ENCODE peak calls at places on chromosome 22, in nine cellular contexts. One of them, this sample, is unnamed.
A peak's percentile ranks its signal among the peaks of the same experiment; 100 is the strongest.

GRCh38 chr22:49789289-49790141 is 38.2 kb downstream of the BRD1 start:
- DNase-seq in tibial nerve: peak; percentile 42
- DNase-seq in A549: no peak
- DNase-seq in transverse colon: peak; percentile 31
- DNase-seq in stomach: no peak
- DNase-seq in ovary: peak; percentile 66
- DNase-seq in GM12878: no peak
- DNase-seq in K562: no peak
- DNase-seq in upper lobe of left lung: no peak
- DNase-seq in this sample: no peak

GRCh38 chr22:28822930-28823481 is 22.6 kb upstream of the XBP1 start:
- DNase-seq in tibial nerve: no peak
- DNase-seq in A549: no peak
- DNase-seq in transverse colon: peak; percentile 23
- DNase-seq in stomach: peak; percentile 55
- DNase-seq in ovary: peak; percentile 19
- DNase-seq in GM12878: no peak
- DNase-seq in K562: no peak
- DNase-seq in upper lobe of left lung: no peak
- DNase-seq in this sample: no peak

GRCh38 chr22:50573491-50574382 is 4.5 kb downstream of the CPT1B start:
- DNase-seq in tibial nerve: no peak
- DNase-seq in A549: no peak
- DNase-seq in transverse colon: no peak
- DNase-seq in stomach: no peak
- DNase-seq in ovary: no peak
- DNase-seq in GM12878: no peak
- DNase-seq in K562: no peak
- DNase-seq in upper lobe of left lung: peak; percentile 65
- DNase-seq in this sample: no peak

GRCh38 chr22:20803696-20804324 is 29.9 kb downstream of the SERPIND1 start:
- DNase-seq in tibial nerve: no peak
- DNase-seq in A549: peak; percentile 22
- DNase-seq in transverse colon: peak; percentile 35
- DNase-seq in stomach: peak; percentile 40
- DNase-seq in ovary: peak; percentile 54
- DNase-seq in GM12878: no peak
- DNase-seq in K562: peak; percentile 84
- DNase-seq in upper lobe of left lung: no peak
- DNase-seq in this sample: no peak

GRCh38 chr22:36081023-36081431 is 52.4 kb upstream of the RBFOX2 start:
- DNase-seq in tibial nerve: no peak
- DNase-seq in A549: no peak
- DNase-seq in transverse colon: peak; percentile 26
- DNase-seq in stomach: no peak
- DNase-seq in ovary: no peak
- DNase-seq in GM12878: no peak
- DNase-seq in K562: peak; percentile 11
- DNase-seq in upper lobe of left lung: no peak
- DNase-seq in this sample: peak; percentile 88

GRCh38 chr22:28505416-28506156 is 174.1 kb downstream of the TTC28 start:
- DNase-seq in tibial nerve: no peak
- DNase-seq in A549: no peak
- DNase-seq in transverse colon: no peak
- DNase-seq in stomach: no peak
- DNase-seq in ovary: no peak
- DNase-seq in GM12878: no peak
- DNase-seq in K562: no peak
- DNase-seq in upper lobe of left lung: peak; percentile 5
- DNase-seq in this sample: no peak

GRCh38 chr22:47357493-47357892 is 595.0 kb downstream of the TBC1D22A start:
- DNase-seq in tibial nerve: no peak
- DNase-seq in A549: no peak
- DNase-seq in transverse colon: no peak
- DNase-seq in stomach: no peak
- DNase-seq in ovary: no peak
- DNase-seq in GM12878: no peak
- DNase-seq in K562: no peak
- DNase-seq in upper lobe of left lung: no peak
- DNase-seq in this sample: no peak

GRCh38 chr22:22507743-22508273 is 734 bp downstream of the ZNF280B start:
- DNase-seq in tibial nerve: no peak
- DNase-seq in A549: no peak
- DNase-seq in transverse colon: no peak
- DNase-seq in stomach: no peak
- DNase-seq in ovary: no peak
- DNase-seq in GM12878: no peak
- DNase-seq in K562: no peak
- DNase-seq in upper lobe of left lung: no peak
- DNase-seq in this sample: no peak

GRCh38 chr22:30275625-30276024 is 9.0 kb upstream of the OSM start:
- DNase-seq in tibial nerve: no peak
- DNase-seq in A549: no peak
- DNase-seq in transverse colon: no peak
- DNase-seq in stomach: no peak
- DNase-seq in ovary: no peak
- DNase-seq in GM12878: no peak
- DNase-seq in K562: no peak
- DNase-seq in upper lobe of left lung: no peak
- DNase-seq in this sample: no peak

GRCh38 chr22:36343720-36344105 is 44.1 kb downstream of the MYH9 start:
- DNase-seq in tibial nerve: no peak
- DNase-seq in A549: no peak
- DNase-seq in transverse colon: no peak
- DNase-seq in stomach: peak; percentile 71
- DNase-seq in ovary: no peak
- DNase-seq in GM12878: no peak
- DNase-seq in K562: no peak
- DNase-seq in upper lobe of left lung: no peak
- DNase-seq in this sample: no peak

GRCh38 chr22:21984793-21985192 is 2.2 kb upstream of the TOP3B start:
- DNase-seq in tibial nerve: no peak
- DNase-seq in A549: no peak
- DNase-seq in transverse colon: no peak
- DNase-seq in stomach: no peak
- DNase-seq in ovary: no peak
- DNase-seq in GM12878: no peak
- DNase-seq in K562: peak; percentile 92
- DNase-seq in upper lobe of left lung: no peak
- DNase-seq in this sample: no peak

GRCh38 chr22:48704335-48704734 is 1123.3 kb downstream of the BRD1 start:
- DNase-seq in tibial nerve: no peak
- DNase-seq in A549: no peak
- DNase-seq in transverse colon: no peak
- DNase-seq in stomach: no peak
- DNase-seq in ovary: peak; percentile 15
- DNase-seq in GM12878: no peak
- DNase-seq in K562: no peak
- DNase-seq in upper lobe of left lung: peak; percentile 28
- DNase-seq in this sample: peak; percentile 47

GRCh38 chr22:42716221-42716620 is 4.4 kb downstream of the A4GALT start:
- DNase-seq in tibial nerve: no peak
- DNase-seq in A549: no peak
- DNase-seq in transverse colon: no peak
- DNase-seq in stomach: no peak
- DNase-seq in ovary: no peak
- DNase-seq in GM12878: peak; percentile 87
- DNase-seq in K562: no peak
- DNase-seq in upper lobe of left lung: no peak
- DNase-seq in this sample: no peak

GRCh38 chr22:38982008-38982927 is at the start of gene APOBEC3B:
- DNase-seq in tibial nerve: peak; percentile 88
- DNase-seq in A549: peak; percentile 85
- DNase-seq in transverse colon: peak; percentile 92
- DNase-seq in stomach: peak; percentile 87
- DNase-seq in ovary: peak; percentile 87
- DNase-seq in GM12878: peak; percentile 85
- DNase-seq in K562: peak; percentile 89
- DNase-seq in upper lobe of left lung: no peak
- DNase-seq in this sample: peak; percentile 94

GRCh38 chr22:19820880-19821522 is 33.7 kb downstream of the GNB1L start:
- DNase-seq in tibial nerve: no peak
- DNase-seq in A549: no peak
- DNase-seq in transverse colon: no peak
- DNase-seq in stomach: peak; percentile 19
- DNase-seq in ovary: no peak
- DNase-seq in GM12878: no peak
- DNase-seq in K562: no peak
- DNase-seq in upper lobe of left lung: peak; percentile 70
- DNase-seq in this sample: peak; percentile 58

DNA sequence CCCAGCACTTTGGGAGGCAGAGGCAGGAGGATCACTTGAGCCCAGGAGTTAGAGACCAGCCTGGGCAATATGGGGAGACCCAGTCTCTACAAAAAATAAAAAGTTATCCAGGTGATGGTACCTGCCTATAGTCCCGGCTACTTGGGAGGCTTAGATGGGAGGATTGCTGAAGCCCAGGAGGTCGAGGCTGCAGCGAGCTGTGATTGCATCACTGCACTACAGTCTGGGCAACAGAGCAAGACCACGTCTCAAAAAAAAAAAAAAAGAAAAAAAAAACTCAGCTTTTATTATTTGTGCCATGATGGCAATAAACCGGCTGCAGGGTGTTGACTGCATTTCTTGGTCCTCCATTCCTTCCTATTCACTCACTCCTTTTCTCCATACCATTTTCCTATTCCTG is 33.6 kb upstream of the TFIP11 start:
- DNase-seq in tibial nerve: no peak
- DNase-seq in A549: no peak
- DNase-seq in transverse colon: no peak
- DNase-seq in stomach: no peak
- DNase-seq in ovary: no peak
- DNase-seq in GM12878: no peak
- DNase-seq in K562: no peak
- DNase-seq in upper lobe of left lung: no peak
- DNase-seq in this sample: no peak
- H3K4me1 ChIP-seq in tibial nerve: no peaks in the 10 kb centered on the region
- H3K4me1 ChIP-seq in A549: peaks cover 6% of the 10 kb centered on the region
- H3K4me1 ChIP-seq in transverse colon: no peaks in the 10 kb centered on the region
- H3K4me1 ChIP-seq in stomach: no peaks in the 10 kb centered on the region
- H3K4me1 ChIP-seq in ovary: no peaks in the 10 kb centered on the region
- H3K4me1 ChIP-seq in GM12878: no peaks in the 10 kb centered on the region
- H3K4me1 ChIP-seq in K562: no peaks in the 10 kb centered on the region
- H3K4me1 ChIP-seq in upper lobe of left lung: peaks cover 59% of the 10 kb centered on the region
- H3K4me1 ChIP-seq in this sample: no peaks in the 10 kb centered on the region

DNA sequence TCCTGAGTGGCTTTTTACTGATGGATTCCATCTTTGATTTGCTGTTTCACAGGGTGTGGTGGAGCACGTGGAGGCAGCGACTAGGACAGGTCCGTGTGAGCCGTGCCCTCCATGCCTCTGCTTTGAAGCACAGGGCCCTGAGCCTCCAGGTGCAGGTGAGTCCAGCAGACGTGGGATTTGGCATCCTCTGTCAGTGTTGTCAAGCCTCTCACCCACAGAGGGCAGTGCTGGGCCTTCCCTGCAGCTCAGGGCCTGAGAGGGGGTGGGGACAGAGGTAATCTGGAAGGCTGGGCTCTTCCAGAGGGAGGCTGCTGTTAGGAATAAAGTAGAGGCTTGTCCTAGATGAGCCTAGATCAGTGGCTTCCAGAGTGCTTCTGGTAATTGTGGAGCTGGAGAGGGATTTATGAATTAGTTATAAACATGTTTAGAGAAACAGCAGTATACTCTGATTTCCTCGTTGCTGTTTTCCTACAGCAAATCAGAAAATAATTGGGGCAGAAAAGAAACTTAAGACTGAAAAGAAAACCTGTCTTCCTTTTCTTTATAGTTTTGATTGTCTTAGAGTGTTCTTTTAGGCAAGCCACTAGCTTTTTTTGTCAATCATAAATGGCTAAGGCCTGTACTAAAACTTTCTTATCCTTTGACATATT is 65.0 kb downstream of the SFI1 start:
- DNase-seq in tibial nerve: peak; percentile 54
- DNase-seq in A549: peak; percentile 59
- DNase-seq in transverse colon: peak; percentile 84
- DNase-seq in stomach: peak; percentile 83
- DNase-seq in ovary: peak; percentile 76
- DNase-seq in GM12878: no peak
- DNase-seq in K562: peak; percentile 73
- DNase-seq in upper lobe of left lung: no peak
- DNase-seq in this sample: peak; percentile 87
- TF ChIP-seq EP300 in tibial nerve: no peak
- TF ChIP-seq EP300 in A549: no peak
- TF ChIP-seq EP300 in transverse colon: no peak
- TF ChIP-seq EP300 in stomach: no peak
- TF ChIP-seq EP300 in ovary: no peak
- TF ChIP-seq EP300 in GM12878: no peak
- TF ChIP-seq EP300 in K562: peak; percentile 11
- TF ChIP-seq EP300 in upper lobe of left lung: no peak
- TF ChIP-seq EP300 in this sample: no peak

DNA sequence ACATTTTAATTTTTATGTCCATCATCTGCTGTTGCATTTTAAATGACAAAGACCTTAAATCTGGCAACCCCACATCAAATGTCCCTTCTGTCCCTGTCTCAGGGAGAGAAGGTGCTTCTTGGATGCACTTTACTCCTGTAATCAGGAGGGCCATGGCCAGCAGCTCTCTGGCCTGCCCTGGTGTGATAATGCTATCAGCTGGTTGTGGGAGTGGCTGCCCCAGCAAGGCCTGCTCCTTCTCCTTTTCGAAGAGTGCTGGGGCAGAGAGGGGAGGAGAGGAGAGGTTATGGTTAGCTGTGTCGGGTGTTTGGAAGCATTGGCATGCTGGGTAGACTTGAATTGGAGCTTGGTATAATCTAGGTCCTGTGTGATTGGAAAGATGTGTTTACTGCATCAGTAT is 12.8 kb downstream of the TNRC6B start:
- DNase-seq in tibial nerve: no peak
- DNase-seq in A549: no peak
- DNase-seq in transverse colon: no peak
- DNase-seq in stomach: peak; percentile 62
- DNase-seq in ovary: no peak
- DNase-seq in GM12878: no peak
- DNase-seq in K562: peak; percentile 86
- DNase-seq in upper lobe of left lung: no peak
- DNase-seq in this sample: no peak
- TF ChIP-seq POLR2A in tibial nerve: no peak
- TF ChIP-seq POLR2A in A549: no peak
- TF ChIP-seq POLR2A in transverse colon: no peak
- TF ChIP-seq POLR2A in stomach: no peak
- TF ChIP-seq POLR2A in ovary: no peak
- TF ChIP-seq POLR2A in GM12878: no peak
- TF ChIP-seq POLR2A in K562: peak; percentile 14
- TF ChIP-seq POLR2A in upper lobe of left lung: no peak
- TF ChIP-seq POLR2A in this sample: no peak

DNA sequence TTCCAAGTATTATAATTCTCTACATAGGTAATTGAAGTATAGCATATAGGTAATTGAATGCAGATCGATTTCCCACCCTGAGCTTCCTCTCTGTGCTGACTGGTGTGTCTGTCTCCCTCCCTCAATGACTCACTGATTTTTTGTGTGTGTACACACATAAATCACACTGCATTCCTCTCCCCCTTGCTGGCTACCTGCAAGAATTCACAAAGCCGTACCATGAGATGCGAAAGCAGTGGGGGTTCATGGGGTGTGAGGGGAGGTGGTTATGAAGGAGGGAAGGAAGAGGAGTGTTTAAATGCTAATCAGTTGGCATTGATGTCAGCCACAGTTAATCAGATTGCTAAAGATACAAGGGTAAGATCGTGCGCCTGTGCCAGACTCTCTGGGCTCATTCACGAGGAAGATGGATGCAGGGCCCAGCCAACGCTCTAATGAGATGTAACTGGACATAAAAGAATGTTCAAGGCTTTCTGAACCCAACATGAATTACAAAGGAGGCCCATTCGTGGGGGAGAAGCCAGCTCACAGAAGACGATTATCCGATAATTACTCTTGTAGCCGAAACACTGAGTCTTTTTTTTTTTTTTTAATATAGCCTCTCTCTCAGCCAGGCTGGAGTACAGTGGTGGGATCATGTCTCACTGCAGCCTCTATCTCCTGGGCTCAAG is 107.4 kb downstream of the SEZ6L start:
- DNase-seq in tibial nerve: no peak
- DNase-seq in A549: no peak
- DNase-seq in transverse colon: no peak
- DNase-seq in stomach: no peak
- DNase-seq in ovary: no peak
- DNase-seq in GM12878: no peak
- DNase-seq in K562: no peak
- DNase-seq in upper lobe of left lung: no peak
- DNase-seq in this sample: no peak
- H3K4me1 ChIP-seq in tibial nerve: no peaks in the 10 kb centered on the region
- H3K4me1 ChIP-seq in A549: no peaks in the 10 kb centered on the region
- H3K4me1 ChIP-seq in transverse colon: no peaks in the 10 kb centered on the region
- H3K4me1 ChIP-seq in stomach: no peaks in the 10 kb centered on the region
- H3K4me1 ChIP-seq in ovary: no peaks in the 10 kb centered on the region
- H3K4me1 ChIP-seq in GM12878: no peaks in the 10 kb centered on the region
- H3K4me1 ChIP-seq in K562: no peaks in the 10 kb centered on the region
- H3K4me1 ChIP-seq in upper lobe of left lung: no peaks in the 10 kb centered on the region
- H3K4me1 ChIP-seq in this sample: no peaks in the 10 kb centered on the region

This sample was measured in sigmoid colon.